ENCODE peak calls at places on chromosome 21, in seven cellular contexts. F, T, W, P, M, U and D are unnamed samples.

GRCh38 chr21:33478858-33479678 is 706 bp downstream of the TMEM50B start:
- DNase-seq in F (peak), U (peak), M (no peak), W (peak), T (peak), P (peak), D (peak)

GRCh38 chr21:38337793-38338192 is 81.0 kb downstream of the KCNJ15 start:
- DNase-seq in F (no peak), M (no peak), T (no peak), U (no peak), P (no peak), W (no peak), D (no peak)

GRCh38 chr21:29506947-29507346 is 208.2 kb downstream of the BACH1 start:
- DNase-seq in U (no peak), F (no peak), P (no peak), M (no peak), T (no peak), W (no peak), D (no peak)

GRCh38 chr21:17590443-17590842 is 22.3 kb downstream of the BTG3 start:
- DNase-seq in F (no peak), T (no peak), W (no peak), P (no peak), M (no peak), U (no peak), D (peak)

GRCh38 chr21:21196087-21196486 is 197.9 kb downstream of the NCAM2 start:
- DNase-seq in T (no peak), P (peak), U (no peak), W (no peak), M (no peak), F (no peak), D (no peak)

GRCh38 chr21:33401617-33401967 is 1.6 kb upstream of the IFNGR2 start:
- DNase-seq in M (no peak), P (no peak), W (peak), U (no peak), F (no peak), T (peak), D (peak)

GRCh38 chr21:33117268-33117888 is 47.4 kb downstream of the OLIG1 start:
- DNase-seq in T (no peak), U (no peak), P (no peak), M (no peak), W (no peak), F (no peak), D (no peak)

GRCh38 chr21:25658427-25658980 is 19.4 kb downstream of the JAM2 start:
- DNase-seq in T (no peak), F (no peak), W (no peak), U (no peak), M (no peak), P (no peak), D (no peak)

GRCh38 chr21:41740604-41741252 is 26.1 kb downstream of the RIPK4 start:
- DNase-seq in U (peak), F (no peak), P (no peak), W (no peak), M (no peak), T (no peak), D (no peak)

GRCh38 chr21:32461503-32461902 is 49.0 kb downstream of the EVA1C start:
- DNase-seq in T (no peak), F (no peak), U (no peak), M (no peak), P (no peak), W (no peak), D (no peak)

GRCh38 chr21:25960423-25960822 is 210.1 kb downstream of the APP start:
- DNase-seq in P (no peak), W (no peak), F (peak), U (no peak), M (no peak), T (no peak), D (peak)

GRCh38 chr21:41768371-41769042 is 1.7 kb upstream of the RIPK4 start:
- DNase-seq in M (no peak), F (no peak), W (peak), U (no peak), T (peak), P (peak), D (peak)

GRCh38 chr21:27802816-27803475 is 836.1 kb upstream of the ADAMTS5 start:
- DNase-seq in P (peak), M (peak), T (peak), F (peak), U (no peak), W (peak), D (peak)

GRCh38 chr21:28657576-28657975 is 335.1 kb downstream of the LTN1 start:
- DNase-seq in M (no peak), P (no peak), W (no peak), F (no peak), U (no peak), T (no peak), D (no peak)

GRCh38 chr21:33080776-33081175 is 10.8 kb downstream of the OLIG1 start:
- DNase-seq in T (no peak), W (no peak), U (no peak), F (no peak), P (no peak), M (no peak), D (no peak)

GRCh38 chr21:33152228-33153130 is 77.3 kb upstream of the IFNAR2 start:
- DNase-seq in P (no peak), M (no peak), W (no peak), F (no peak), T (no peak), U (peak), D (no peak)

GRCh38 chr21:25441835-25442234 is 165.4 kb downstream of the MRPL39 start:
- DNase-seq in U (no peak), P (no peak), T (no peak), W (no peak), M (peak), F (no peak), D (no peak)

GRCh38 chr21:46287541-46287940 is 1.4 kb downstream of the YBEY start:
- DNase-seq in P (no peak), W (no peak), T (no peak), M (no peak), F (no peak), U (no peak), D (no peak)
- H3K4me3 ChIP-seq in P (no peak), W (peak), T (peak), M (peak), F (peak), U (no peak), D (peak)

GRCh38 chr21:31143021-31143420 is 104.7 kb upstream of the KRTAP19-8 start:
- DNase-seq in T (no peak), F (no peak), U (peak), P (no peak), M (no peak), W (no peak), D (no peak)

GRCh38 chr21:31141389-31142021 is 103.2 kb upstream of the KRTAP19-8 start:
- DNase-seq in T (no peak), M (no peak), F (no peak), W (no peak), P (no peak), U (no peak), D (no peak)

GRCh38 chr21:31145271-31145801 is 107.1 kb upstream of the KRTAP19-8 start:
- DNase-seq in P (no peak), M (no peak), F (no peak), T (no peak), U (no peak), W (no peak), D (peak)

GRCh38 chr21:31140025-31140424 is 101.7 kb upstream of the KRTAP19-8 start:
- DNase-seq in T (no peak), M (no peak), U (no peak), F (no peak), W (no peak), P (no peak), D (no peak)

DNA sequence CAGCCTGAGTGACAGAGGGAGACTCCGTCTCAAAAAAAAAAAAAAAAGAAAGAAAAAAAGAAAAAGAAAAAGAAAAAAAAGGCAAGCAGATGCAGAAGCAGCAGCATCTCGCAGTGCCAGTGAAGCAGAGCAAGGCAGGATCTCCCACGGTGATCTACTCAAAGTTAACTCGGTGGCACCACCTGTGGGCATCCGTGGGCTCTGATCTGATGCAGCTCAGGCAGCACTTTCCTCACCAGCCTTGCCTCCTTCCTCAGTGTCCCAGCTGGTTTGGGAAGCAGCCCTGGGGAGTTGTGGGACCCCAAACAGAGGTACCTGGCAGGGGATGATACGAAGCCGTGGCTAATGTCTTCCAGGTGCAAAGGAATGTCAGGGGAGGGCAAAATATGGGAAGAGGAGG is 104.3 kb upstream of the KRTAP19-8 start:
- DNase-seq in T (no peak), P (no peak), W (peak), M (no peak), U (no peak), F (peak), D (no peak)
- TF ChIP-seq CTCF in T (peak), P (no peak), W (peak), M (peak), U (no peak), F (peak), D (no peak)

DNA sequence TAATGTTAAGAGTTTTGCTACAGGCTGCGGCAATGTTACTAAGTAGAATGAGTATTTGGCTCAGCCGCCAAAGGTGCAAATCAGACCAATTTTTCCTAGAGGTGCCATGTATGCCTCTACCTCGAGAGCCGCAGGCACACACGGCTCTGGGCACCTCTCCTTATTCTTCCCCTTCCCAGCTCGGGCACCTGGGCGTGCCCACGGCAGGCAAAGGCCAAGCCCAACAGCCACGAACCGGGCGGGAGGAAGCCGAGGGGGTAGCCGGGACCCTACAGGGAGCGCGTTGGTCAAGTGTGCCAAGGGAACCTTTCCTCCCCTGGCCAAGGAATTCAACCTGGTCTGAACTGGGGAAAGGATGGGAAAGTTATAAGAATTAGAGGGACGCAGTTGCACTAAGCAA is 31.0 kb downstream of the LRRC3 start:
- DNase-seq in W (no peak), M (no peak), U (no peak), T (no peak), P (no peak), F (no peak), D (no peak)
- H3K4me3 ChIP-seq in W (no peak), M (no peak), U (peak), T (no peak), P (no peak), F (no peak), D (no peak)

DNA sequence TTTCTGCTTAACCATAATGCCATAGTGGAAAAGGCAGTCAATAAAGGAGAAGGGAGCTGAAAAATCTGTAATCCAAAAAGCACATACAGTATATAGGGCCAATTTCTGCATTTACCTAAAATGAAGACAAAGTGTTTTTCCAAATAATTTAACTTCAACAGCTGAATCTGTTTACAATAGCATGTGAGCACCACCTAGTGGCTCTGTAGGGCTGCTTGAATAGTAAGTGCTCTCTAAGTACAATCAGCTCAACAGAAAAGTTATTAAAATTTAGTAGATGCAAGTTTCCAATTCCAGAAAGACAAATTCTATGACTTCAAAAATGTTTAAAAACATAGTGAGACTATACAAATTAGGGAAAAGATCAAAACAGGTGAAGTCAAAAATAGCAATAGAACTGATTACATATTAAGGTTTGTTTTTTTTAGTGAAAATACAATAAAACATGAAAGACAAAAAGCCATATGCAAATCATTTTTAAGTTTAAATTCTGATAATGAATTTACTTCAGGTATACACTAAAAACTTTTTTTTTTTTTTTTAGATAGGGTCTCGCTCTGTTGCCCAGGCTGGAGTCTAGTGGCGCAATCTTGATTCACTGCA is 220.0 kb downstream of the SETD4 start:
- DNase-seq in W (peak), T (peak), P (peak), U (no peak), F (peak), M (peak), D (peak)
- TF ChIP-seq CTCF in W (peak), T (peak), P (peak), U (peak), F (peak), M (peak), D (peak)

GRCh38 chr21:45032977-45033705 is 41.2 kb upstream of the ADARB1 start:
- DNase-seq in F (no peak), T (no peak), P (no peak), W (no peak), M (no peak), U (peak), D (no peak)

GRCh38 chr21:45032332-45032731 is 42.0 kb upstream of the ADARB1 start:
- DNase-seq in U (peak), M (no peak), T (no peak), W (no peak), P (no peak), F (no peak), D (no peak)

GRCh38 chr21:45035477-45035848 is 38.9 kb upstream of the ADARB1 start:
- DNase-seq in F (no peak), U (no peak), P (no peak), W (no peak), T (no peak), M (no peak), D (no peak)

GRCh38 chr21:45034556-45035476 is 39.6 kb upstream of the ADARB1 start:
- DNase-seq in F (no peak), P (no peak), W (no peak), M (no peak), U (peak), T (peak), D (no peak)

GRCh38 chr21:45033791-45034555 is 40.4 kb upstream of the ADARB1 start:
- DNase-seq in P (no peak), U (peak), F (peak), M (no peak), W (no peak), T (no peak), D (peak)
- H3K4me3 ChIP-seq in P (no peak), U (no peak), F (no peak), M (no peak), W (no peak), T (no peak), D (no peak)

GRCh38 chr21:34537838-34538237 is 25.8 kb upstream of the KCNE1 start:
- DNase-seq in T (no peak), M (no peak), P (no peak), W (no peak), F (no peak), U (no peak), D (no peak)
- TF ChIP-seq CTCF in T (no peak), M (no peak), P (no peak), W (no peak), F (no peak), U (no peak), D (no peak)

GRCh38 chr21:43262427-43262826 is 93.6 kb downstream of the CRYAA start:
- DNase-seq in M (no peak), W (no peak), P (no peak), T (peak), U (no peak), F (peak), D (no peak)
- H3K4me3 ChIP-seq in M (no peak), W (no peak), P (no peak), T (no peak), U (no peak), F (no peak), D (no peak)

GRCh38 chr21:43726686-43727570 is 8.0 kb downstream of the PDXK start:
- DNase-seq in M (no peak), P (no peak), U (no peak), T (no peak), W (no peak), F (no peak), D (no peak)

GRCh38 chr21:43723648-43724047 is 4.7 kb downstream of the PDXK start:
- DNase-seq in P (no peak), M (no peak), U (no peak), W (no peak), T (no peak), F (no peak), D (no peak)

GRCh38 chr21:43731476-43731875 is 12.5 kb downstream of the PDXK start:
- DNase-seq in F (no peak), U (no peak), M (no peak), W (no peak), T (no peak), P (no peak), D (no peak)

GRCh38 chr21:43728467-43729390 is 9.8 kb downstream of the PDXK start:
- DNase-seq in U (peak), P (peak), F (peak), T (peak), M (peak), W (peak), D (peak)

DNA sequence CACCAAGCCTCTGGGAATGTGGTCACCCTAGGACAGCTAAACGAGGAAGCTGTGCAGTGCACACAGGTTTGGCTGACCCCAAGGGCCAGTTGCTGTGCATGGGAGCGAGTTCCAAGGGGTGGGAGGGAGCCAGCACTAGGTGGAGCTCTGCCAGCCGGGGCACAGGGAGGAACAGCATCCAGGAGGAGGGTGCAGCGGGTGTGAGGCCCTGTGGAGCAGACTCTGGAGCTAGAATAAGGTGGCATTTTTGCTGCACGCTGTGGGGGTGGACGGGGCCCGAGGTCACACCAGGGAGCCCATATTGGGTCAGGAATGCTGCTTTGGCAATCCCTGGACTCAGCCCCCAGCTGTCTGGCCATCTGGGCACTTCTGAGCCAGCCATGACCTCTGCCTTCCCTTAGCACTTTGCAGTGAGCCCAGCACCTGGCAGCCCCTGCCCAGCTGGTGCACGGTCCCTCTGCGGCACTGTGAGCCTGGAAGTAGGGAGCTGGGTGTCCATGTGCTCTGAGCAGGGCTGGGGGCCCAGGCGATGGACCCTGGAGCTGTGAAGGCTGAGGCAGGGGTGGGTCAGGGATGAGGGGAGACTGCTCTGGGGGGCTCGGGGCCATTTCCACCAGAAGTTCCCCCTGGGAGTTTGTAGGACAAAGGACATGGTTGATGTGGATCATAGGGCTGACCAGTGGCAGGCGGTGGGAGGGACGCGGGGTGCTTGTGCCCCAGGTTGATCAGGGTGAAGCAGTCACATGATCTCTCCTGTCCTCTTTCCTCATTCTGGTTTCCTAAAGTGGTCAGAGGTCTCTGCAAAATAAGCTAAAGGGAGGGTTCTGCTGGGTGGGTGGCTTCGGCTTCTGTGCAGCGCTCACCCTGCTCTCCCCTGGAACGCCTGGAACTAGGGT is 8.9 kb downstream of the PDXK start:
- DNase-seq in W (peak), P (no peak), T (no peak), M (peak), F (no peak), U (no peak), D (peak)
- TF ChIP-seq CTCF in W (peak), P (peak), T (peak), M (peak), F (peak), U (no peak), D (peak)

GRCh38 chr21:39630827-39631226 is 18.1 kb downstream of the B3GALT5 start:
- DNase-seq in W (peak), M (no peak), U (no peak), F (no peak), P (peak), T (no peak), D (no peak)
- H3K4me3 ChIP-seq in W (peak), M (no peak), U (no peak), F (no peak), P (no peak), T (no peak), D (no peak)

DNA sequence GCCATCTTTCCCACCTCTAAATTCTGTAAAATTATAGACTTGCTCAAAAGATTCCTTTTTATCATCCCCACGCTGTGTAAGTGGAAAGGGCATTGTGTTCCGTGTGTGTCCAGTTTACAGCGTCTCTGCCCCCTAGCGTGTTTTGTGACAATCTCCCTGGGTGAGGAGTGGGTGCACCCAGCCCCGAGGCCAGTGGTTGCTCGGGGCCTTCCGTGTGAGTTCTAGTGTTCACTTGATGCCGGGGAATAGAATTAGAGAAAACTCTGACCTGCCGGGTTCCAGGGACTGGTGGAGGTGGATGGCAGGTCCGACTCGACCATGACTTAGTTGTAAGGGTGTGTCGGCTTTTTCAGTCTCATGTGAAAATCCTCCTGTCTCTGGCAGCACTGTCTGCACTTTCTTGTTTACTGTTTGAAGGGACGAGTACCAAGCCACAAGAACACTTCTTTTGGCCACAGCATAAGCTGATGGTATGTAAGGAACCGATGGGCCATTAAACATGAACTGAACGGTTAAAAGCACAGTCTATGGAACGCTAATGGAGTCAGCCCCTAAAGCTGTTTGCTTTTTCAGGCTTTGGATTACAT is 61.9 kb downstream of the POFUT2 start:
- DNase-seq in T (no peak), U (no peak), F (no peak), M (peak), P (no peak), W (no peak), D (no peak)
- TF ChIP-seq CTCF in T (no peak), U (no peak), F (peak), M (peak), P (no peak), W (no peak), D (no peak)